ENCODE peak calls at places on chromosomes 7 and 10, in five cellular contexts. W is A549, C is GM23338, A is SK-N-SH, N is K562. I is an unnamed sample.

GRCh38 chr10:80457554-80458262 is 3.6 kb downstream of the TSPAN14 start:
- DNase-seq in W (no peak), C (peak), A (no peak), N (peak), I (no peak)

GRCh38 chr10:118809821-118810220 is 55.1 kb upstream of the CACUL1 start:
- DNase-seq in W (no peak), C (no peak), A (no peak), N (no peak), I (no peak)

GRCh38 chr10:786666-787512 is 97.4 kb upstream of the DIP2C start:
- DNase-seq in W (no peak), C (no peak), A (peak), N (no peak), I (no peak)

GRCh38 chr10:122030200-122030552 is 41.2 kb downstream of the TACC2 start:
- DNase-seq in W (no peak), C (no peak), A (no peak), N (no peak), I (no peak)

GRCh38 chr10:116385994-116386809 is 41.4 kb upstream of the PNLIPRP3 start:
- DNase-seq in W (no peak), C (peak), A (no peak), N (peak), I (no peak)

GRCh38 chr10:30353851-30354250 is 4.8 kb upstream of the MTPAP start:
- DNase-seq in W (no peak), C (no peak), A (no peak), N (no peak), I (no peak)

GRCh38 chr7:27435461-27435860 is 192.9 kb downstream of the EVX1 start:
- DNase-seq in W (no peak), C (no peak), A (no peak), N (no peak), I (no peak)

GRCh38 chr7:107989618-107990373 is 13.2 kb downstream of the LAMB1 start:
- DNase-seq in W (no peak), C (no peak), A (no peak), N (no peak), I (no peak)

GRCh38 chr7:12785473-12785872 is 98.0 kb downstream of the ARL4A start:
- DNase-seq in W (no peak), C (no peak), A (no peak), N (no peak), I (no peak)

GRCh38 chr7:78760620-78761355 is 692.7 kb downstream of the MAGI2 start:
- DNase-seq in W (no peak), C (no peak), A (no peak), N (no peak), I (no peak)

GRCh38 chr10:103040424-103040823 is 122.3 kb downstream of the CNNM2 start:
- DNase-seq in W (no peak), C (no peak), A (no peak), N (peak), I (no peak)

GRCh38 chr7:87599336-87599735 is 1.3 kb downstream of the ABCB1 start:
- DNase-seq in W (no peak), C (no peak), A (peak), N (peak), I (no peak)

GRCh38 chr10:53601260-53601875 is 828.8 kb upstream of the MBL2 start:
- DNase-seq in W (peak), C (peak), A (peak), N (peak), I (peak)

GRCh38 chr10:35565602-35566061 is 39.5 kb upstream of the GJD4 start:
- DNase-seq in W (no peak), C (no peak), A (no peak), N (no peak), I (no peak)

GRCh38 chr7:155466814-155467675 is 9.1 kb downstream of the EN2 start:
- DNase-seq in W (no peak), C (peak), A (peak), N (no peak), I (no peak)

GRCh38 chr10:63197304-63198092 is 64.4 kb downstream of the NRBF2 start:
- DNase-seq in W (no peak), C (no peak), A (no peak), N (no peak), I (no peak)

GRCh38 chr7:66255533-66256100 is 50.5 kb downstream of the TPST1 start:
- DNase-seq in W (no peak), C (no peak), A (no peak), N (no peak), I (no peak)

GRCh38 chr7:35906191-35906908 is 105.5 kb downstream of the SEPTIN7 start:
- DNase-seq in W (peak), C (peak), A (peak), N (peak), I (peak)

GRCh38 chr7:2927592-2927991 is 83.5 kb upstream of the GNA12 start:
- DNase-seq in W (no peak), C (no peak), A (peak), N (no peak), I (no peak)

GRCh38 chr10:56831681-56832080 is 470.6 kb upstream of the ZWINT start:
- DNase-seq in W (no peak), C (no peak), A (no peak), N (no peak), I (no peak)

GRCh38 chr10:123864923-123865322 is 26.7 kb downstream of the CPXM2 start:
- DNase-seq in W (no peak), C (no peak), A (no peak), N (no peak), I (no peak)

GRCh38 chr10:541750-542371 is 147.6 kb downstream of the DIP2C start:
- DNase-seq in W (no peak), C (no peak), A (no peak), N (no peak), I (no peak)

GRCh38 chr7:29084832-29085231 is 61.5 kb downstream of the CPVL start:
- DNase-seq in W (no peak), C (no peak), A (no peak), N (no peak), I (no peak)

GRCh38 chr7:125834421-125834820 is 904.8 kb upstream of the POT1 start:
- DNase-seq in W (no peak), C (no peak), A (no peak), N (no peak), I (no peak)

GRCh38 chr10:104582604-104582951 is 58.5 kb upstream of the SORCS3 start:
- DNase-seq in W (no peak), C (no peak), A (no peak), N (no peak), I (no peak)

GRCh38 chr10:49512121-49512809 is 26.7 kb downstream of the ERCC6 start:
- DNase-seq in W (peak), C (peak), A (peak), N (peak), I (peak)

GRCh38 chr7:30648744-30649540 is 33.3 kb downstream of the CRHR2 start:
- DNase-seq in W (no peak), C (no peak), A (no peak), N (no peak), I (no peak)

GRCh38 chr10:54002077-54002476 is 799.0 kb downstream of the PCDH15 start:
- DNase-seq in W (no peak), C (no peak), A (no peak), N (no peak), I (no peak)

GRCh38 chr7:24812313-24812945 is 55.2 kb upstream of the GSDME start:
- DNase-seq in W (peak), C (peak), A (peak), N (peak), I (no peak)

DNA sequence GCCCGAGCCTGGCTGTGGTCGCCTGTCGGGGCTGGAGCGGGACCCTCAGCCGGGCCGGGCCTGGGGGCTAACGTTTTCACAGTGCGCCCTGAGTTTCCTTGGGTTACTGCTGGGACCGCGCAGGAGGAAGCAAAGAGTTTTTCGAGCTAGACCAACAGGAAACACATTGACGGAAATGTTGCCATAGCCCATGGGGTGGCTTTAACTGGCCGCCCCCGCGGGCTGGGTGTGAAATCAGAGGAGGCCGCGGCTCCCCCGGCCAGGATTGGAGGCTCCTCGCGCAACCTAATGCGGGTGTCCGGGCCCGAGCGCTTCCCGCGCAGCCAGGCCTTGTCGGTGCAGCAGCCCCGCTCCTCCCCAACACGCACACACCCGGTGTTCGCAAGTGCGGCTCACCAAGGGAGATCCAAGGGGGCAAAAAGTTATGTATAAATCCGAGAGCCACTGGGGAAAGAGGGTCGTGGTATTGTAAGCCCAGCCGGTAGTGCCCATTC is 1.9 kb downstream of the HHEX start:
- DNase-seq in W (no peak), C (peak), A (no peak), N (peak), I (peak)
- TF ChIP-seq REST in W (no peak), C (no peak), A (no peak), N (no peak), I (peak)

DNA sequence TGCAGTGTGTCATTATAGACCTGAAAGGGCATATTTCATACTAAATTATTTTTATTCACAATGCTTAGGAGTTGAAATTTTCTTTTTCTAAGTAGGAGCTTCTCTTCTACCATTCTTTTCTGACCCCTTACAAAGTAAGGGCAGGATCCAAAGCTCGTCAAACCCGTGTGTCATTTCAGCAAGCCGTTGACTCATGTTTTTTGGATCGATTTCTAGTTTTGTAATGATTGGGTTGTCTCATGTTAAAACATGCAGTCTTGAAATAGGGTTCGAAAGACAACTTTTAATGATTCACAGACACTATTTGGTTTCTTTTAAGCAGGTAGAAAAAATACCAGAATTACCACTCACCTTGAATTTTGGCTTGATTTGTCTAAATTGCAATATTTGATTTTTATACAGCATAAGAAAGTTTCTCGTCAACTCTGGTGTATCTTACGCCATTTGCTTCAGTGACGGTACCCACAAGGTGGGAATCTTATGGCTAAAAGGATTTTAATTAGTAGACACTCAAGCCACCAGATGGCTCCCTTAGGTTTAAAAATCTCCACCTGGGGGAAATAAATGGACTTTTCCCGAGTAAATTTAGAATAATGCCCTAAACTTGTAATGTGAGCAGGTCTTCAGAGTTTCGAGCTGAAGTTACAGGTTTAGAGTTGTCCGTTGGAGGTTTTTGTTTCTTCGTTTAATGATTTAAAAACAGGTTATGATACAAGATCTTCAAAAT is 283.4 kb downstream of the CCDC3 start:
- DNase-seq in W (no peak), C (peak), A (no peak), N (no peak), I (no peak)
- TF ChIP-seq CTCF in W (peak), C (peak), A (peak), N (peak), I (no peak)

DNA sequence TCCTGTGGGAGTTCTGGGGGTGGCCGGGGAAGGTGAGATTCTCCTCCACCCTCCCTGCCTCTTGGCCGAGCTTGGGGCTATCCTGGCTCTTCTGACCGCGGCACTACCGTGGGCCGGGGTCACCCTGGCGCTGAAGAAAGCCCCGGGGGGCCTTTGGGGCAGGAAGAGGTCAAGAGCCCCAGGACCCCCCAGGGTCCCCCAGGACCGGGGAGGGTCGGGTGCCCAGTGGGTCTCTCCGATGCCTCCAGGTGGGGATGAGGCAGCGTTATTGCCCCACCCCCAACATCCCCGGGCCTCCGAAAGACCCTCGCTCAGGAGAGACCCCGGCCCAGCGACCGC is 439 bp upstream of the KNDC1 start:
- DNase-seq in W (no peak), C (no peak), A (no peak), N (no peak), I (no peak)
- H3K4me3 ChIP-seq in W (peak), C (peak), A (no peak), N (no peak), I (no peak)

GRCh38 chr7:121800916-121801675 is 71.9 kb upstream of the PTPRZ1 start:
- DNase-seq in W (no peak), C (no peak), A (no peak), N (no peak), I (no peak)

GRCh38 chr7:121798896-121799295 is 74.1 kb upstream of the PTPRZ1 start:
- DNase-seq in W (no peak), C (peak), A (no peak), N (no peak), I (no peak)

GRCh38 chr7:121798076-121798475 is 74.9 kb upstream of the PTPRZ1 start:
- DNase-seq in W (no peak), C (peak), A (no peak), N (no peak), I (no peak)

GRCh38 chr7:121807078-121807477 is 65.9 kb upstream of the PTPRZ1 start:
- DNase-seq in W (no peak), C (no peak), A (no peak), N (no peak), I (no peak)

DNA sequence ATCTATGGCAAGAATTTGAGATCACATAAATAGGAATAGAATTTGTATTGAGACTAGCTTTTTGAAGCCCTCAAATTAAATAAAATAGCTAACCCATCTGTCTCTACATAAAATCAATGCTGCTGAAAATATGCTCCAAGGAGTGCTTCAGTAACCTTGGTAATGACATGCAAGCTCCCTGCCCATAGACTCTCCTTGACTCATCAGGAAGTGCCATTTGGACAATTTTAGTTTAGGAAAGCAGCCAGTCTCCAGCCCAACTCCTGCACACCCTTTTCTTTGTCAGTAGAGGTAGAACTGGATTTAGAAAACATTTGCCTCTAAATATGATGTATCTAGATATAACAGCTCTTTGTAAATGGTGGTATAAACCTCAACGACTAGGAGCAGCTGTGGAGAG is 69.9 kb upstream of the PTPRZ1 start:
- DNase-seq in W (no peak), C (no peak), A (no peak), N (no peak), I (no peak)
- TF ChIP-seq REST in W (no peak), C (no peak), A (no peak), N (no peak), I (no peak)